ENCODE peak calls at places on chromosomes 7 and 10, in ten cellular contexts. Z is stimulated activated CD8-positive, alpha-beta memory T cell treated with anti-CD3 and anti-CD28 coated beads, Interleukin-4, amount 100 ng/mL, for 24 hours; M is GM04504; D is T-helper 2 cell treated with Interferon-gamma antibody and Interleukin-4, amounts not matched to agents 5 μg/mL and 100 μg/mL, for 36 hours; K is T-cell; V is stimulated activated naive CD4-positive, alpha-beta T cell; T is astrocyte of the spinal cord; X is AG08396; L is GM19239; S is A549. B is an unnamed sample.

GRCh38 chr7:27808626-27809025 is 68.7 kb downstream of the TAX1BP1 start:
- DNase-seq in X (peak; percentile 31), S (no peak), M (no peak), T (peak; percentile 76), D (no peak), V (no peak), K (no peak), L (no peak), Z (no peak), B (no peak)

GRCh38 chr10:95556994-95557767 is 4.0 kb downstream of the SORBS1 start:
- DNase-seq in L (no peak), T (no peak), V (no peak), X (no peak), Z (no peak), S (no peak), K (no peak), M (no peak), D (no peak), B (no peak)

GRCh38 chr7:41925946-41926345 is 223.1 kb upstream of the INHBA start:
- DNase-seq in S (no peak), L (no peak), X (no peak), D (no peak), K (no peak), M (no peak), T (peak; percentile 34), Z (no peak), V (no peak), B (no peak)

GRCh38 chr10:5944389-5945202 is 32.7 kb downstream of the IL15RA start:
- DNase-seq in M (peak; percentile 100), D (no peak), X (peak; percentile 92), Z (no peak), K (no peak), T (peak; percentile 99), V (no peak), S (peak; percentile 75), L (no peak), B (no peak)

GRCh38 chr7:106238830-106239229 is 46.0 kb downstream of the NAMPT start:
- DNase-seq in S (no peak), D (no peak), L (no peak), V (no peak), K (no peak), X (no peak), Z (no peak), M (no peak), T (no peak), B (no peak)

GRCh38 chr7:74221713-74222112 is 11.9 kb downstream of the LAT2 start:
- DNase-seq in Z (no peak), X (no peak), L (no peak), S (no peak), M (no peak), K (no peak), V (no peak), D (no peak), T (no peak), B (no peak)

GRCh38 chr10:44384601-44385422 is at the start of gene CXCL12:
- DNase-seq in S (no peak), L (no peak), T (peak; percentile 18), X (peak; percentile 78), Z (no peak), K (no peak), V (no peak), D (no peak), M (peak; percentile 20), B (peak; percentile 40)

GRCh38 chr7:55019691-55020480 is 1.1 kb downstream of the EGFR start:
- DNase-seq in V (no peak), M (no peak), L (no peak), T (no peak), K (no peak), S (no peak), X (peak; percentile 58), Z (no peak), D (no peak), B (peak; percentile 37)

GRCh38 chr10:132558516-132559413 is 21.2 kb downstream of the INPP5A start:
- DNase-seq in L (no peak), T (no peak), Z (no peak), S (no peak), M (no peak), X (no peak), K (no peak), D (no peak), V (no peak), B (no peak)

GRCh38 chr10:128047337-128047736 is 78.9 kb downstream of the MKI67 start:
- DNase-seq in M (no peak), L (peak; percentile 95), S (peak; percentile 10), D (peak; percentile 87), Z (peak; percentile 74), T (no peak), V (peak; percentile 67), K (peak; percentile 82), X (peak; percentile 32), B (peak; percentile 95)

GRCh38 chr10:104256335-104257080 is 1.8 kb downstream of the GSTO1 start:
- DNase-seq in L (no peak), D (no peak), Z (no peak), T (peak; percentile 21), V (no peak), S (no peak), X (no peak), M (no peak), K (no peak), B (no peak)

GRCh38 chr10:97426776-97427570 is 982 bp downstream of the PGAM1 start:
- DNase-seq in L (no peak), S (peak; percentile 40), M (no peak), V (no peak), D (no peak), X (no peak), T (peak; percentile 18), K (no peak), Z (no peak), B (peak; percentile 67)